ENCODE peak calls at places on chromosomes 13 and 19, in seven cellular contexts. J, P, I, U, Z, K and L are unnamed samples.

GRCh38 chr13:75181906-75182305 is 300.1 kb downstream of the TBC1D4 start:
- DNase-seq in Z (no peak), P (no peak), K (no peak), U (no peak), J (no peak), I (no peak), L (no peak)

GRCh38 chr19:37306383-37306963 is 64.4 kb upstream of the ZNF527 start:
- DNase-seq in I (no peak), U (no peak), Z (no peak), K (no peak), J (no peak), P (no peak), L (no peak)

GRCh38 chr13:19058566-19058965 is 123.1 kb downstream of the TUBA3C start:
- DNase-seq in I (no peak), U (no peak), Z (no peak), P (no peak), K (no peak), J (no peak), L (no peak)

GRCh38 chr13:105721056-105721455 is 814.4 kb downstream of the EFNB2 start:
- DNase-seq in K (no peak), J (no peak), U (no peak), P (no peak), I (no peak), Z (no peak), L (no peak)

GRCh38 chr13:65914707-65915106 is 1315.4 kb downstream of the PCDH9 start:
- DNase-seq in I (no peak), J (no peak), P (no peak), K (no peak), Z (no peak), U (no peak), L (no peak)

GRCh38 chr19:31560021-31560770 is 211.0 kb upstream of the TSHZ3 start:
- DNase-seq in Z (no peak), P (no peak), U (no peak), I (no peak), J (no peak), K (no peak), L (no peak)

GRCh38 chr19:48745208-48745995 is 1.3 kb downstream of the IZUMO1 start:
- DNase-seq in Z (no peak), U (peak), J (peak), P (no peak), K (peak), I (no peak), L (peak)

GRCh38 chr19:5851302-5851701 is at the start of gene FUT3:
- DNase-seq in J (no peak), P (no peak), U (no peak), K (no peak), I (no peak), Z (no peak), L (no peak)

GRCh38 chr13:30685320-30685859 is 50.0 kb upstream of the ALOX5AP start:
- DNase-seq in J (no peak), P (no peak), K (no peak), Z (no peak), I (no peak), U (no peak), L (no peak)

GRCh38 chr13:98749501-98749900 is 3.0 kb downstream of the SLC15A1 start:
- DNase-seq in U (no peak), J (no peak), I (no peak), P (no peak), K (no peak), Z (no peak), L (no peak)

GRCh38 chr19:50065938-50066337 is 40.1 kb downstream of the ZNF473 start:
- DNase-seq in P (no peak), U (no peak), Z (no peak), K (no peak), J (no peak), I (no peak), L (no peak)

GRCh38 chr19:35117791-35118190 is 2.2 kb downstream of the FXYD3 start:
- DNase-seq in J (no peak), K (no peak), U (no peak), P (no peak), I (no peak), Z (no peak), L (no peak)

GRCh38 chr19:10230904-10231623 is at the start of gene S1PR2:
- DNase-seq in U (peak), J (peak), P (no peak), Z (peak), K (peak), I (no peak), L (peak)

GRCh38 chr13:61247149-61247936 is 168.3 kb downstream of the PCDH20 start:
- DNase-seq in U (no peak), J (no peak), Z (no peak), K (no peak), P (peak), I (no peak), L (no peak)

GRCh38 chr19:11136400-11137101 is 19.0 kb downstream of the SPC24 start:
- DNase-seq in U (no peak), J (no peak), K (no peak), P (no peak), Z (no peak), I (no peak), L (no peak)

GRCh38 chr19:33876619-33877018 is 79.9 kb downstream of the KCTD15 start:
- DNase-seq in Z (no peak), J (no peak), I (no peak), K (no peak), U (no peak), P (no peak), L (no peak)

GRCh38 chr19:23286477-23286876 is 36.3 kb upstream of the ZNF724 start:
- DNase-seq in J (peak), U (no peak), P (no peak), I (no peak), K (no peak), Z (no peak), L (no peak)

GRCh38 chr19:10603084-10603872 is 16.2 kb upstream of the AP1M2 start:
- DNase-seq in Z (no peak), K (no peak), J (peak), I (no peak), P (peak), U (peak), L (no peak)

GRCh38 chr13:66508153-66508909 is 721.8 kb downstream of the PCDH9 start:
- DNase-seq in J (no peak), Z (no peak), I (no peak), U (no peak), P (no peak), K (no peak), L (no peak)

GRCh38 chr19:44890366-44891015 is 563 bp upstream of the TOMM40 start:
- DNase-seq in P (peak), U (peak), Z (peak), I (peak), K (peak), J (peak), L (no peak)

GRCh38 chr19:47315125-47315821 is 5.6 kb downstream of the C5AR1 start:
- DNase-seq in Z (peak), I (no peak), P (no peak), J (no peak), K (peak), U (peak), L (peak)

GRCh38 chr13:37729876-37730275 is 131.3 kb upstream of the POSTN start:
- DNase-seq in P (no peak), J (no peak), Z (no peak), U (no peak), K (no peak), I (no peak), L (no peak)
- TF ChIP-seq JUND in P (no peak), J (no peak), Z (no peak), U (no peak), K (no peak), I (no peak), L (no peak)

DNA sequence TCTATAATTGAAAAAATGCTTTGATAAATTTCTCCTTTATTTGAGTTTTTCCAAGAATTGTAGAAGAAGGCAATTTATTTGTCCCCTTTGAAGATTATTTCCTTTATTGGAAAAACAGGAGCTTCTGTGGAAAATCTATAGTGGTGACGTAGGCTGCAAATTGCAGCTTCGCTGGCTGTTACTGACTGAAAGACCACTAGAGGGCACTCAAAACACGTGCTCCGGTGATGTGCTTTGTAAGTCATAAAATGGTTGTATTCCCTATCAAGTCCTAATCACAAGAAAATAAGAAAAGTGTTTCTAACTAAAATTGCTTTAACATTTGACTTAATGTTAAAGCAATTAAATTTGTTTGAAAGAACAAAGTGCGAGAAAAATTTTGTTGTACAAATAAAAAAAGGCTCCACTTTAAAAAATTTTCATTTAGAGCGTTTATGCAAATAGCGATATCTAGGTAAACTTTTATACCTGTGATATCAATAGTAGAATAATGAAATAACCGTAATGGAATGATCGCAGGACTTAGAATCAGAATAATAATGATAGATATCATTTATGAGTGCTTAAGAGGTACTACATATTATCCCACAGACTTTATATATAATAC is 638.2 kb upstream of the SPRY2 start:
- DNase-seq in I (peak), J (peak), U (peak), P (peak), Z (peak), K (peak), L (peak)
- TF ChIP-seq JUND in I (no peak), J (no peak), U (no peak), P (no peak), Z (no peak), K (no peak), L (no peak)

GRCh38 chr19:51786651-51787494 is 8.1 kb upstream of the FPR3 start:
- DNase-seq in U (no peak), Z (no peak), J (no peak), K (no peak), I (no peak), P (no peak), L (no peak)
- TF ChIP-seq JUND in U (peak), Z (no peak), J (no peak), K (no peak), I (no peak), P (no peak), L (no peak)

DNA sequence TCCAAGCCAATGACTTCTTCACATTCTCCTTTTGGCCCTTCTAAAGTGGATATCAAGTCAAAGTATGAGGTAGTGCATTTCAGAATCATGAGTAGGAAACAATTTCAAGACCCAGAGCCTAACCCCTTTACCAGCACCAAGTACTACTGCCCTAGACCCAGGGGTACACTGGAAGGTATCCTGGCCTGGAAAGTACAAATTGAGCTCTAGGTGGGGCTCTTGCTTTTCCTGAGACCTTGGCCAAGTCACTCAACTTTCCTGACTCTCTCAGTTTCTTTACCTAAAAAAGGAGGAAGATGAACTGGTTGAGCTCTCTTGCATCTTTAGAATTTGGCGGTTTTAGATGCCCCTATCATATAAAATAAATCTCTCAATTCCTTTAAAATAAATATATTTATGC is 204.7 kb downstream of the FGF14 start:
- DNase-seq in P (no peak), I (peak), J (no peak), Z (no peak), K (peak), U (no peak), L (peak)
- TF ChIP-seq JUND in P (no peak), I (no peak), J (no peak), Z (no peak), K (no peak), U (no peak), L (no peak)

GRCh38 chr13:76889254-76889653 is 3.0 kb upstream of the KCTD12 start:
- DNase-seq in Z (no peak), I (no peak), P (no peak), U (no peak), J (no peak), K (no peak), L (no peak)

GRCh38 chr13:76894401-76895110 is 8.4 kb upstream of the KCTD12 start:
- DNase-seq in Z (no peak), P (no peak), U (no peak), K (no peak), J (no peak), I (no peak), L (no peak)

GRCh38 chr13:76888421-76888820 is 2.2 kb upstream of the KCTD12 start:
- DNase-seq in J (no peak), K (no peak), Z (no peak), U (no peak), P (no peak), I (no peak), L (no peak)

GRCh38 chr13:76890036-76890435 is 3.8 kb upstream of the KCTD12 start:
- DNase-seq in I (no peak), U (no peak), P (no peak), Z (no peak), K (no peak), J (no peak), L (no peak)

GRCh38 chr13:76892488-76892887 is 6.3 kb upstream of the KCTD12 start:
- DNase-seq in Z (no peak), J (no peak), I (no peak), K (no peak), U (no peak), P (no peak), L (no peak)
- TF ChIP-seq JUND in Z (no peak), J (no peak), I (no peak), K (no peak), U (no peak), P (no peak), L (no peak)

DNA sequence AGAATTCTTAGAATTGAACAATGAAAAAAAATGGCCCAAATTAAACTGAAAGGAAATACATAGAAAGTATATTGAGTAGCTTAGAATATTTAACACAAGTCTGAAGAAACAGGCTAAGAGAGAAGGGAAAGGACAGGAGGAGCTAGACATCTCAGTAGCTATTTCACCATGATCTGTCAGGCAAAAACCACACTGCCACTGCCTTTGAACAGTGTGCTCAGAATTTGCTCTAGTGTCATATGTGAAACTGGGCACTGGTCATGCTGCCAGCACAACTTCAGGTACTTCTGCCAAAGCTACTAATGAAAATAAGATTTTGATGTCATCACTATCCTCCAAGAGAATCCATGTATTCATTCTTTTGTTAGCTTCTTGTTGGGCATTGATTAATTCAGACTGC is 1280.8 kb upstream of the PCDH20 start:
- DNase-seq in I (no peak), J (no peak), U (no peak), P (no peak), K (no peak), Z (no peak), L (no peak)
- TF ChIP-seq JUND in I (no peak), J (no peak), U (no peak), P (no peak), K (no peak), Z (no peak), L (no peak)

GRCh38 chr13:49716615-49717014 is 25.3 kb upstream of the EBPL start:
- DNase-seq in I (no peak), J (no peak), U (no peak), Z (no peak), K (no peak), P (no peak), L (no peak)

GRCh38 chr13:49714757-49715156 is 23.5 kb upstream of the EBPL start:
- DNase-seq in Z (no peak), J (no peak), I (no peak), K (no peak), U (no peak), P (no peak), L (no peak)

GRCh38 chr13:49711218-49711863 is 20.1 kb upstream of the EBPL start:
- DNase-seq in P (no peak), U (no peak), J (no peak), K (peak), Z (no peak), I (no peak), L (no peak)
- TF ChIP-seq JUND in P (no peak), U (no peak), J (no peak), K (no peak), Z (no peak), I (no peak), L (no peak)

GRCh38 chr19:2184422-2185012 is 20.8 kb downstream of the DOT1L start:
- DNase-seq in K (no peak), I (no peak), J (no peak), Z (no peak), P (no peak), U (no peak), L (no peak)
- TF ChIP-seq JUND in K (no peak), I (no peak), J (no peak), Z (no peak), P (no peak), U (no peak), L (no peak)

GRCh38 chr13:46667687-46668281 is 114.8 kb downstream of the LRCH1 start:
- DNase-seq in U (no peak), P (no peak), K (no peak), I (no peak), Z (no peak), J (no peak), L (no peak)
- TF ChIP-seq JUND in U (no peak), P (no peak), K (no peak), I (no peak), Z (no peak), J (no peak), L (no peak)